ENCODE peak calls at places on chromosomes 12 and 14, in four cellular contexts. One of them, this sample, is unnamed.

GRCh38 chr12:100069795-100070194 is 72.9 kb downstream of the BLTP3B start:
- DNase-seq in GM20000: no peak
- DNase-seq in NCI-H226: no peak
- DNase-seq in T1000: no peak
- DNase-seq in this sample: no peak

GRCh38 chr14:73428354-73428824 is 30.0 kb downstream of the NUMB start:
- DNase-seq in GM20000: no peak
- DNase-seq in NCI-H226: no peak
- DNase-seq in T1000: no peak
- DNase-seq in this sample: no peak

GRCh38 chr14:92524603-92525185 is 11.1 kb downstream of the RIN3 start:
- DNase-seq in GM20000: no peak
- DNase-seq in NCI-H226: no peak
- DNase-seq in T1000: no peak
- DNase-seq in this sample: no peak

GRCh38 chr12:62468394-62468793 is 1.8 kb downstream of the MON2 start:
- DNase-seq in GM20000: no peak
- DNase-seq in NCI-H226: no peak
- DNase-seq in T1000: no peak
- DNase-seq in this sample: no peak

GRCh38 chr12:77845831-77846230 is 15.1 kb downstream of the NAV3 start:
- DNase-seq in GM20000: no peak
- DNase-seq in NCI-H226: peak
- DNase-seq in T1000: no peak
- DNase-seq in this sample: no peak

GRCh38 chr14:81067156-81067555 is 111.7 kb downstream of the TSHR start:
- DNase-seq in GM20000: no peak
- DNase-seq in NCI-H226: no peak
- DNase-seq in T1000: no peak
- DNase-seq in this sample: no peak

GRCh38 chr14:87461704-87462103 is 531.3 kb downstream of the GALC start:
- DNase-seq in GM20000: no peak
- DNase-seq in NCI-H226: no peak
- DNase-seq in T1000: no peak
- DNase-seq in this sample: no peak

GRCh38 chr14:105061428-105062047 is 3.7 kb downstream of the GPR132 start:
- DNase-seq in GM20000: peak
- DNase-seq in NCI-H226: no peak
- DNase-seq in T1000: no peak
- DNase-seq in this sample: peak

GRCh38 chr12:65911321-65911720 is 87.0 kb downstream of the HMGA2 start:
- DNase-seq in GM20000: no peak
- DNase-seq in NCI-H226: peak
- DNase-seq in T1000: no peak
- DNase-seq in this sample: no peak

This sample was measured in GM06990.